ENCODE peak calls at places on chromosome 5, in eight cellular contexts. H is esophagus squamous epithelium, Y is bronchial epithelial cell, J is GM23338, L is kidney, F is AG04450, T is fibroblast of lung, R is astrocyte of the spinal cord. M is an unnamed sample.

GRCh38 chr5:115460476-115460875 is 84.1 kb downstream of the FEM1C start:
- DNase-seq in T (peak), Y (peak), F (peak), J (no peak), R (peak), L (peak), H (no peak), M (peak)

GRCh38 chr5:153670081-153670480 is 179.6 kb downstream of the GRIA1 start:
- DNase-seq in Y (peak), R (no peak), J (no peak), L (no peak), H (no peak), T (no peak), F (no peak), M (no peak)

GRCh38 chr5:113068559-113068958 is 92.0 kb downstream of the DCP2 start:
- DNase-seq in Y (no peak), L (no peak), H (no peak), T (peak), J (no peak), F (no peak), R (peak), M (no peak)

GRCh38 chr5:64814073-64814472 is 45.3 kb downstream of the CWC27 start:
- DNase-seq in J (no peak), H (no peak), R (no peak), T (no peak), Y (no peak), F (no peak), L (no peak), M (peak)

GRCh38 chr5:111454198-111454606 is 58.1 kb downstream of the STARD4 start:
- DNase-seq in L (no peak), H (no peak), R (peak), T (peak), F (no peak), J (no peak), Y (peak), M (no peak)

GRCh38 chr5:75659791-75660453 is 48.7 kb downstream of the ANKDD1B start:
- DNase-seq in R (no peak), T (no peak), L (no peak), J (no peak), F (no peak), Y (peak), H (no peak), M (peak)

GRCh38 chr5:93221-93980 is 1.4 kb downstream of the PLEKHG4B start:
- DNase-seq in Y (no peak), R (no peak), L (no peak), T (no peak), F (no peak), J (peak), H (no peak), M (no peak)

GRCh38 chr5:9170026-9170425 is 375.8 kb downstream of the SEMA5A start:
- DNase-seq in J (no peak), Y (peak), T (peak), H (no peak), R (no peak), F (no peak), L (no peak), M (no peak)

GRCh38 chr5:120516799-120517198 is 52.7 kb downstream of the PRR16 start:
- DNase-seq in T (peak), H (no peak), R (peak), F (no peak), J (no peak), Y (no peak), L (no peak), M (no peak)

GRCh38 chr5:32390819-32391591 is 53.5 kb downstream of the ZFR start:
- DNase-seq in T (peak), R (peak), Y (peak), F (peak), L (no peak), H (no peak), J (no peak), M (no peak)

GRCh38 chr5:32387841-32388240 is 56.7 kb downstream of the ZFR start:
- DNase-seq in J (no peak), L (no peak), Y (no peak), T (no peak), H (no peak), F (no peak), R (no peak), M (no peak)

GRCh38 chr5:32388429-32389111 is 56.0 kb downstream of the ZFR start:
- DNase-seq in J (no peak), F (peak), H (no peak), T (peak), R (peak), L (no peak), Y (peak), M (no peak)

GRCh38 chr5:32387176-32387575 is 57.4 kb downstream of the ZFR start:
- DNase-seq in J (no peak), H (no peak), T (no peak), L (no peak), Y (no peak), F (no peak), R (no peak), M (no peak)

DNA sequence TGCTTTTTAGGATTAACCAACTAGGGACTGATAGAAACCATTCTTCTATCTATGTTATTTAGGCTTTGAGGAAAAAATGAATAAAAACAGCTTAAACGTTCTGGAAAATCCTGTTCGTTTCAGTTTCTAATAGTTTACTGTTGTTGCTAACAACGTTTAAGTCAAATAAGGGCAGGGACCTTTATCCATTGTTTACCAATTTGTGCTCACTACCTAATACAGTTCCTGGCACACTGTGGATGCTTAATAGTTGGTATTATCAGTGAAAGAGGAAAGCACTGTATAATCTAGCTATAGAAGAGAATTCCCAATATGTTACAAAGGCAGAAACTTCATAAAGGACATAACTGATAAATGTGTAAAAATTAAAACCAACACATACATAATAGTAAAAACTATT is 52.5 kb downstream of the ZFR start:
- DNase-seq in L (no peak), J (no peak), F (no peak), H (no peak), T (no peak), R (no peak), Y (no peak), M (no peak)
- H3K4me3 ChIP-seq in L (no peak), J (no peak), F (no peak), H (no peak), T (no peak), R (no peak), Y (no peak), M (no peak)

DNA sequence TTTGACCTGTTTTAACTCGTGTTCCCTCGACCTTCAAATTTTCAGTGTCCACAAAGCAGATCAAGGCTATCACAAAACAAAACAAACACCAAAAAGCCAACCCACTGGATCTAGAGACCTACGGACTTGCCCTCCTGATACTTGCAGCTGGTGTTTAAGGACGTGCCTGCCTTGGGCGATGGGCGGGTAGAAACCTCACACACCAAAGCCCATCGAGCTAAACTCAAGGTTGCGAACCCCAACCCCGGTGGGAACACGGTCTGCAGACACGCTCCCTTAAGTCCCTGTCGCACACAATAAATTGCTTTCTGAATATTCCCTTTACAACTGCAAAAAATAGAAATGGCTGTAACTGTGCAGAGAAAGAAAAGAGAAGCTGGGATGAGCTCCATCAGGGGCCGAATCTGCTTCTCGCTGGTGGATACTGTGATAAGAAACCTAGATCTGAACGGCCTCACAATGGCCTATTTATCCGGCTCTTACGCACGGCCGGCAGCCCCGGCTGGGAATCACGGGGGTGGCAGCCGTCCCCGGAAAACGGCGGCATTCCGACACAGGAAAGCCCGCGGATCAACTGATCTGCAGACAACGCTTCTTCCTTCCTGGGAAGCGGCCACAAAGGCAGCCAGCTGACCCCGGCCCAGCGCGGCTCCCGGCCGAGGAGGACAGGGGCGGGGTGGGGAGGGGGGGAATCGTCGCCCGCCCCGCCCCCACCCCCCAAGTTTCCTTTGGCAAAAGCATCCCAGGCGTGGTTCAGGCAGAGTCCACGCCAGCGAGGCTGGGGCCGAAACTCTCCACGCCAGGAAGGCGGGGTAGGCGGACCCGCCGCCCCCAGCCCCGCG is 247.4 kb upstream of the ANKRD55 start:
- DNase-seq in T (peak), R (peak), H (no peak), L (peak), F (no peak), Y (peak), J (peak), M (peak)
- H3K4me3 ChIP-seq in T (peak), R (peak), H (peak), L (peak), F (peak), Y (peak), J (peak), M (peak)

DNA sequence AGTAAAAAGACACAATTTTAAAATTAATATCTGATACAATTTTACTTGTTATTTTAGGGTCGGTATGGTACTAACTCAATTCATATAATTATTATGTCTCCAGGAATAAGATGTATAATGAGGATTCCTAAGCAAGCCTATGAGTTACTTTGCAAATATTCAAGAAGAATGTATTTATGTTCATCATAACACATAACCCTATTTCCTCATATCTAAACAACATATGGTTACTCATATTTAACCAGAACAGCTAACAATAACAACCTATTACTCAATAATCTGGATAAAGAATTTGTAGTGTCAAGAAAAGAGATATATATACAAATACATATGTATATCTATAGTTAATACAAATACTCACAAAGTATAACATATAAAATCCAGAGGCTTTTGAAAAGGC is 285.9 kb downstream of the ARL15 start:
- DNase-seq in J (no peak), T (peak), L (no peak), Y (peak), H (no peak), F (peak), R (peak), M (no peak)
- H3K4me3 ChIP-seq in J (no peak), T (no peak), L (no peak), Y (no peak), H (no peak), F (no peak), R (no peak), M (no peak)

DNA sequence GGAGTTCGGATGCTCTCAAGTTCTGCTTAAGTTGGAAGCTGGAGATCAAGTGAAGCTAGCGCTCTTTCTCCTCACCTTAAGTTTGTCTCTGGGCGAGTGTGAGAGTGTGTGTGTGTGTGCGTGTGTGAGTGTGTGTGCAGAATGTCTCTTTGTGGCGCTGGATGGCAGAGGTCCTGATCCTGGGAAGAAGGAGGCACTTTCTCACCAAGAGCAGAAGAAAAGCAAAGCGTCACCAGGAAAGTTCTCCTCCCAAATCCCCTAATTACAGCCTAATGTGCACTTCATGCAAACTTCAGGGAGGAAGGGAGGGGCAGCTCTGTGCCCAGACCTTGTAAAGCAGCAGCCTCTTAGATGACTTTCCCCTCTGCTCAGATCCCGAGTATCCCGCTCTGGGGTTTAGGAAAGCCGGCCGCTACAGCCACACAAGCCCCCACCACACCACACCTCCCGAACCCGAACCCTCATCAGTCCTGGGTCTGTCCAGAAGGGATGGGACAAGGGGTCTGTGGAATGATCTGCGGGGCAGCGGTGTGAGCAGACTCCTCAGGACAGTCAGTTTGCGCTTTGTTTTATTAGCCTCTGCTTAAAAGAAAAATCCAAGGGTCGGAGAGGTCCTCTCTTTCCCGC is at the start of gene HAPLN1:
- DNase-seq in R (peak), J (peak), H (no peak), F (no peak), Y (no peak), L (no peak), T (peak), M (no peak)
- H3K4me3 ChIP-seq in R (peak), J (peak), H (peak), F (peak), Y (no peak), L (peak), T (peak), M (no peak)

GRCh38 chr5:178163772-178164735 is 10.4 kb upstream of the NHP2 start:
- DNase-seq in J (peak), T (peak), L (peak), H (peak), Y (peak), F (no peak), R (peak), M (peak)
- H3K4me3 ChIP-seq in J (peak), T (no peak), L (no peak), H (no peak), Y (no peak), F (peak), R (peak), M (no peak)

DNA sequence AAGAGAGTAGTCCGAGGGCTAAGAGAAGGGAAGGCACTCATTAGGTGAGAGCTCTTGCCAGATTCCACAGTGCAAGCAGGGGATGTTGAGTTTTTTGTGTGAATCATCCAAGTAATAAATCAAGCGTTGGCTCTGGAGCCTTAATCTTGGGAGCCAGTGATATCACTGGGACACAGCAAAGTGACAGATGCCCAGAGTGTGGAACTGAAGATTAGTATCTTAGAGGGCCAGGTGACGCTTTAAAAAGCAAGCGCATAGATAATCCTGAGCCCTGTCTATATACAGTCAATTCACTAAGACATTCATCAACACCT is 60.2 kb downstream of the FOXD1 start:
- DNase-seq in R (peak), F (no peak), J (no peak), Y (no peak), L (no peak), T (peak), H (no peak), M (no peak)
- H3K4me3 ChIP-seq in R (no peak), F (no peak), J (no peak), Y (no peak), L (no peak), T (no peak), H (no peak), M (no peak)

GRCh38 chr5:171310334-171310815 is 1.3 kb downstream of the TLX3 start:
- DNase-seq in T (no peak), J (peak), Y (no peak), H (no peak), F (no peak), L (peak), R (no peak), M (no peak)

GRCh38 chr5:171313481-171314206 is 4.6 kb downstream of the TLX3 start:
- DNase-seq in H (no peak), L (peak), F (no peak), J (peak), T (no peak), R (no peak), Y (no peak), M (no peak)

GRCh38 chr5:171311698-171312083 is 2.6 kb downstream of the TLX3 start:
- DNase-seq in L (peak), T (no peak), R (no peak), F (no peak), H (no peak), Y (no peak), J (peak), M (no peak)

GRCh38 chr5:171310816-171311697 is 2.0 kb downstream of the TLX3 start:
- DNase-seq in Y (no peak), J (peak), H (no peak), F (no peak), R (peak), T (no peak), L (peak), M (no peak)

DNA sequence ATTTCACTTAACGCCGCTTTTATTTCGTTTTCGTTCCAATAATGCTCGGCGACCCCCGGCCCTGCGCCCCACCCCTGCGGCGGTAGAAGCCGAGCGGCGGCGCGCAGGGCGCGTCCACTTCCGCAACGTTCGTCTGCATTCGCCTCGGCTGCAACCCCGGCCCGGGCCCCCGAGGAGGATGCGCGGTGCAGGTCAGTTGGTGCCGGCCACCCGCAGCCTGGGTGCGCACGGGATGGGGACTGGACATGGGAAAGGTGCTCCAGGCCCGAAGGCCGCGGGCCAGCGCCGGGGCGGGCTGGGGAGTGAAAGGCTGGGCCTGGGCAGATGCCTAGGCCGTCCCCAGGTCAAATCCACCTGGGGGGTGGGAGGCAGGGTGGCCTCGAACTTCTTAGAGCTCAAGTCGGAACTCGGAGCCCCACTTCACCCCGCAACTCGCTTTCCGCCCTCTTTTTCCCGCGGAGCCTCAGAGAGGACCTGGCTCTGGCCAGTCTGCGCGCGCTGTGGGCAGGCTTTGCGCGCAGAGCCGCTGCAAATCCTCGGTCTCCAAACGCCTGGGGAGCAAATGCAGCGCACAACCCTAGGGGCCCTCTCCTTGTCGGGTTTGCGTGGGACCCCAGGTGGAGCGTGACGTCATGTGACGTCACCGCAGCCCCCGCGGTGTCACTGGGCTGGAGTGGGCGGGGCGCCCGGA is 3.2 kb downstream of the TLX3 start:
- DNase-seq in F (no peak), T (no peak), J (peak), H (no peak), L (peak), Y (no peak), R (peak), M (no peak)
- H3K4me3 ChIP-seq in F (no peak), T (no peak), J (peak), H (no peak), L (no peak), Y (no peak), R (no peak), M (no peak)

DNA sequence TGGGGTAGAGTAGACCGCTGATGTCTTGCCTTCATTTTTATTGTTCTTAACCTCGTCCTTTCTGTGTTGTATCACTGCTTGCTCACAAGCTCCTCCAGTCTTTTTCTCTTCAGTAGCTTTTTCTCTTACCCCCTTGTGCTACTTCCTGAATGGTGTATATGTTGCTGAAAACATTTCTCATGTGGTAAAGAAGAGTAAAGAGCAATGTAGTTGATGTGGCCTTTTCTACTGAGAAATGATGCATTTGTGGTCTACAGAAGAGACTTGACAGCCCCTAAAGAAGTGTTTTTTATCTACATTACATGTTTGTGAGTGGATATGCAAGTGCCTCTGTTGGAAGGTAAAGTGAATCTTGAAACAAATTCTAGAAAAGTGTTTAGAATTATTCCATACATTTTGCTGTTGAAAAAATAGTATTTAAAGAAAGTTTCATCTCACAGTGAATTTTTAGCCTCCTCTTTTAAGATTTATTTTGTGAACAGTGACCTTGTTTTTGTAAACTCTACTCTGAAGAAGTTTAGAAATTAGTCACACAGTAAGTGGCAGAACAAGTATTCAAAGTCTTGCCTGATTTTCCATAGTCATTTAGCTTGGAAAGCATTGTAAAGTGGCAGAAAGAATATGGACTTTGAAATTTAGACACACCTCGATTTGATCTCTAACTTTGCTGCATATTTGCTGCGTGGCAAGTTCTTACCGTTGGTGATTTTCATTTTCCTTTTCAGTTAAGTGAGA is 17.4 kb downstream of the CDC42SE2 start:
- DNase-seq in H (no peak), T (peak), Y (peak), R (peak), J (no peak), L (no peak), F (no peak), M (peak)
- H3K4me3 ChIP-seq in H (peak), T (no peak), Y (peak), R (no peak), J (no peak), L (peak), F (no peak), M (peak)

M was measured in GM12865.